ENCODE peak calls at places on chromosome 22, in seven cellular contexts. C, G, R, F, B, J and X are unnamed samples.

GRCh38 chr22:35409783-35410662 is 10.1 kb downstream of the MCM5 start:
- DNase-seq in J (no peak), G (no peak), C (no peak), B (no peak), F (no peak), R (peak), X (no peak)

GRCh38 chr22:25800766-25801165 is 58.8 kb downstream of the MYO18B start:
- DNase-seq in F (no peak), G (no peak), R (no peak), J (no peak), B (no peak), C (no peak), X (no peak)

GRCh38 chr22:24325105-24325757 is 54.6 kb downstream of the SPECC1L start:
- DNase-seq in J (no peak), F (peak), G (peak), B (peak), R (peak), C (no peak), X (peak)

GRCh38 chr22:44413211-44413610 is 84.8 kb downstream of the RTL6 start:
- DNase-seq in B (no peak), G (no peak), F (no peak), C (no peak), J (no peak), R (no peak), X (no peak)

GRCh38 chr22:42945027-42945426 is 69.9 kb downstream of the PACSIN2 start:
- DNase-seq in C (no peak), B (no peak), R (no peak), J (no peak), G (no peak), F (no peak), X (no peak)

GRCh38 chr22:19876941-19877625 is 22.4 kb upstream of the GNB1L start:
- DNase-seq in B (peak), C (no peak), R (no peak), F (no peak), J (no peak), G (no peak), X (no peak)

GRCh38 chr22:32839776-32840571 is 38.5 kb downstream of the TIMP3 start:
- DNase-seq in C (no peak), B (peak), R (no peak), F (no peak), G (no peak), J (no peak), X (no peak)

GRCh38 chr22:45096256-45096907 is 67.3 kb upstream of the NUP50 start:
- DNase-seq in F (peak), B (peak), G (peak), C (no peak), R (no peak), J (peak), X (peak)

GRCh38 chr22:27810566-27810965 is 9.0 kb upstream of the MN1 start:
- DNase-seq in G (no peak), B (no peak), J (no peak), F (peak), C (no peak), R (no peak), X (no peak)

GRCh38 chr22:28594784-28595324 is 84.8 kb downstream of the TTC28 start:
- DNase-seq in B (peak), R (no peak), C (no peak), G (peak), J (peak), F (peak), X (no peak)

GRCh38 chr22:44249376-44250147 is 63.2 kb downstream of the SHISAL1 start:
- DNase-seq in C (no peak), G (no peak), F (no peak), B (no peak), R (no peak), J (no peak), X (no peak)

GRCh38 chr22:39277135-39277607 is 32.4 kb upstream of the PDGFB start:
- DNase-seq in J (no peak), C (no peak), G (no peak), B (no peak), R (no peak), F (no peak), X (no peak)

GRCh38 chr22:17237031-17237668 is 17.9 kb upstream of the ADA2 start:
- DNase-seq in G (no peak), F (no peak), J (no peak), R (peak), B (no peak), C (no peak), X (no peak)

GRCh38 chr22:45207533-45207932 is 33.2 kb downstream of the KIAA0930 start:
- DNase-seq in B (no peak), C (no peak), G (no peak), F (no peak), R (no peak), J (no peak), X (no peak)

GRCh38 chr22:24029304-24029703 is 18.2 kb downstream of the CABIN1 start:
- DNase-seq in B (no peak), J (no peak), G (no peak), C (no peak), F (no peak), R (no peak), X (no peak)

GRCh38 chr22:28032896-28033295 is 113.8 kb upstream of the PITPNB start:
- DNase-seq in F (no peak), R (no peak), C (no peak), B (no peak), G (peak), J (no peak), X (no peak)

GRCh38 chr22:39183991-39184585 is 31.6 kb upstream of the CBX7 start:
- DNase-seq in J (peak), R (no peak), B (no peak), G (peak), F (peak), C (no peak), X (peak)

GRCh38 chr22:38180841-38181452 is 683 bp downstream of the PLA2G6 start:
- DNase-seq in B (no peak), J (no peak), G (peak), R (no peak), F (no peak), C (no peak), X (no peak)

GRCh38 chr22:45171830-45172229 is 8.1 kb downstream of the NUP50 start:
- DNase-seq in G (no peak), C (no peak), B (no peak), R (no peak), J (no peak), F (no peak), X (no peak)

GRCh38 chr22:43152355-43153071 is 1.2 kb downstream of the TSPO start:
- DNase-seq in B (peak), R (no peak), J (no peak), F (no peak), G (peak), C (no peak), X (peak)

GRCh38 chr22:44870021-44870420 is 117.6 kb downstream of the ARHGAP8 start:
- DNase-seq in B (no peak), R (no peak), J (peak), G (peak), C (no peak), F (no peak), X (no peak)

GRCh38 chr22:44025171-44026065 is 1.3 kb downstream of the PARVB start:
- DNase-seq in B (no peak), F (no peak), J (no peak), R (peak), G (peak), C (no peak), X (no peak)

GRCh38 chr22:25950101-25950500 is 208.1 kb downstream of the MYO18B start:
- DNase-seq in J (no peak), C (no peak), F (no peak), G (no peak), R (peak), B (no peak), X (no peak)

GRCh38 chr22:38467904-38468760 is at the start of gene KDELR3:
- DNase-seq in G (peak), J (peak), R (no peak), B (peak), F (no peak), C (no peak), X (peak)

GRCh38 chr22:30028731-30029130 is 51.5 kb upstream of the HORMAD2 start:
- DNase-seq in C (no peak), J (no peak), B (no peak), F (no peak), G (no peak), R (no peak), X (no peak)

GRCh38 chr22:34129691-34130486 is 209.6 kb upstream of the LARGE1 start:
- DNase-seq in F (no peak), C (no peak), B (no peak), J (no peak), G (no peak), R (no peak), X (no peak)

GRCh38 chr22:26648011-26648497 is 9.3 kb upstream of the MIAT start:
- DNase-seq in F (no peak), C (peak), B (peak), R (no peak), J (no peak), G (no peak), X (no peak)

GRCh38 chr22:48197189-48197690 is 1434.8 kb downstream of the TBC1D22A start:
- DNase-seq in C (no peak), G (no peak), R (no peak), B (no peak), J (no peak), F (no peak), X (no peak)

GRCh38 chr22:19383292-19383691 is 48.2 kb downstream of the HIRA start:
- DNase-seq in B (no peak), G (no peak), J (no peak), R (no peak), C (no peak), F (no peak), X (no peak)

GRCh38 chr22:33875316-33875715 is 45.0 kb downstream of the LARGE1 start:
- DNase-seq in J (no peak), G (no peak), C (no peak), R (no peak), B (no peak), F (no peak), X (no peak)

GRCh38 chr22:23856721-23857605 is 712 bp upstream of the SLC2A11 start:
- DNase-seq in C (no peak), R (no peak), G (no peak), B (peak), F (peak), J (no peak), X (peak)

GRCh38 chr22:43747877-43748276 is 64.2 kb downstream of the EFCAB6 start:
- DNase-seq in G (peak), B (no peak), F (no peak), J (no peak), R (no peak), C (no peak), X (no peak)

GRCh38 chr22:43275545-43275981 is 67.6 kb downstream of the SCUBE1 start:
- DNase-seq in G (peak), J (peak), R (no peak), F (peak), B (no peak), C (no peak), X (no peak)

GRCh38 chr22:34878996-34879395 is 187.0 kb upstream of the ISX start:
- DNase-seq in J (no peak), C (no peak), G (no peak), R (no peak), F (no peak), B (no peak), X (no peak)

GRCh38 chr22:27726726-27727449 is 74.7 kb downstream of the MN1 start:
- DNase-seq in F (peak), B (no peak), R (no peak), C (no peak), J (no peak), G (peak), X (no peak)

GRCh38 chr22:34105461-34106062 is 185.3 kb upstream of the LARGE1 start:
- DNase-seq in R (no peak), G (peak), C (peak), B (peak), J (no peak), F (peak), X (peak)

GRCh38 chr22:33076368-33076767 is 18.2 kb upstream of the SYN3 start:
- DNase-seq in J (no peak), R (no peak), C (no peak), B (no peak), G (no peak), F (no peak), X (no peak)

GRCh38 chr22:44145544-44145943 is 35.2 kb upstream of the PARVG start:
- DNase-seq in R (no peak), B (no peak), G (no peak), C (no peak), F (no peak), J (no peak), X (no peak)

GRCh38 chr22:39292561-39293074 is 26.8 kb downstream of the RPL3 start:
- DNase-seq in B (no peak), J (peak), G (peak), F (peak), C (peak), R (no peak), X (peak)

GRCh38 chr22:41578818-41579217 is 10.8 kb downstream of the PMM1 start:
- DNase-seq in J (no peak), R (no peak), F (no peak), C (no peak), B (no peak), G (no peak), X (no peak)

GRCh38 chr22:41578114-41578513 is 11.5 kb downstream of the PMM1 start:
- DNase-seq in R (no peak), F (no peak), G (no peak), J (no peak), C (no peak), B (no peak), X (no peak)

GRCh38 chr22:41574847-41575381 is 14.1 kb downstream of the CSDC2 start:
- DNase-seq in G (peak), F (no peak), R (no peak), J (no peak), C (no peak), B (no peak), X (no peak)

GRCh38 chr22:41575533-41575932 is 14.1 kb downstream of the PMM1 start:
- DNase-seq in G (no peak), B (no peak), J (no peak), C (no peak), R (no peak), F (no peak), X (no peak)

GRCh38 chr22:41576877-41577276 is 12.8 kb downstream of the PMM1 start:
- DNase-seq in G (peak), C (no peak), F (peak), B (peak), R (no peak), J (peak), X (peak)
- TF ChIP-seq JUND in G (no peak), C (no peak), F (no peak), B (no peak), R (no peak), J (no peak), X (no peak)

DNA sequence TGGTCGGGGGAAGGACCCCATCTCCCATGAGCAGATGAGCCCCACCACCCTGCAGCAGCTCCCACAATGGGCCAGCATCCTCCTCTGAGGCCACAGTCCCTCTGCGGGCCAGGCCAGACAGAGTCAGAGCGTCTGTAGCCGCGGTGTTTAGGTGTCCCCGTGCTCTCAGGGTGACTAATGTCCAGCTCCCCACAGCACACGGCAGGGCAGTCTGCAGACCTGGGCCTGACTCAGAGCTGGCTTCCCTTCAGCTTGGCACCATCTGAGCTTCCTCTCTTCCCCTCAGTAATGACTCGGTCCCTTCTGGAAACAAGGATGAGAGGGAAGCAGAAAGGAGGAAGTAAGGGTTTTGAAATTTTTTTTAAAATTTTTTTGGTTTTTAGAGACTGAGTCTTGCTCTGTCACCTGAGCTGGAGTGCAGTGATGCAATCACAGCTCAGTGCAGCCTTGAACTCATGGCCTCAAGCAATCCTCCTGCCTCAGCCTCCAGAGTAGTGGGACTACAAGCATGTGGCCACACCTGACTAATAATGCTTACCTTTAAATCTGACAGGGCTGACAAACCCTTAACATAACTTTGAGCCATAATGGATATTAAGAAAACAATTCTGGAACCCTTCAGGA is 28.5 kb downstream of the LRRC74B start:
- DNase-seq in B (no peak), G (no peak), C (no peak), R (no peak), J (peak), F (no peak), X (no peak)
- TF ChIP-seq JUND in B (no peak), G (peak), C (no peak), R (no peak), J (no peak), F (no peak), X (no peak)

DNA sequence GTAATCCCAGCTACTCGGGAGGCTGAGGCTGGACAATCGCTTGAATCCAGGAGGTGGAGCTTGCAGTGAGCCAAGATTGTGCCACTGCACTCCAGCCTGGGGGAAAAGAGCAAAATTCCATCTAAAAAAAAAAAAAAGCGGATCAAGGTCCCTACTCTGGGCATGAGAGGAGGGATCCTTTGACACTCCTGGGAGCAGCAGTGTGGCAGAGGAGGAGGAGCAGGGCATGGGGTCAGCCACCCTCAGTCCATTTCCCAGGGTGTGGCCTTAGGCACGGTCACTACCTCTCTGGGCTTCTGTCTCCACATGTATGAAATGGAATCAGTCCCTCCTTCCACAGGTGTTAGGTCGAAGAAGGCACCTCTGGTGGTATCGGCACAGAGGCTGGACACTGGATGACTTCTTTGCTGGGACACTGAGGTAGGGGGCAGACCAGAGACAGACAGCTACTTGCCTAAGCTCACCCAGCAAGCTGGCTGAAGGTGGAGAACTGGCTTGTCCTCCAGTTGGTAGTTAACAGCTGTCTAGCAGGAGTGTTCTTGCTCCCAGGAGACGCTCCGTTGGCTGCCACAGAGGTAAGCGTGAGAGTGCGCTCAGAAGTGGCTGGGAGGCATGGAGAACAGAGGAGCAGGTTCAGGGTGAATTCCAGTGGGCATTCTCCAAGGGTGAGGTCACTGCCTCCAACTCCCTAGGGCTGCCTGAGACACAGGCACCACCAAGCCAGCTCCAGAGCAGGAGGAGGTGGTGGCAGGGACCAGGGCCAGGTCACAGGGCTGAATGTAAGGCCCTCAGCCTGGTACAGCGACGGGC is 19.6 kb downstream of the TXN2 start:
- DNase-seq in C (peak), F (peak), B (no peak), J (no peak), G (no peak), R (no peak), X (peak)
- TF ChIP-seq JUND in C (peak), F (no peak), B (peak), J (no peak), G (no peak), R (no peak), X (peak)

GRCh38 chr22:49724893-49725489 is 102.7 kb downstream of the BRD1 start:
- DNase-seq in B (peak), G (peak), F (peak), J (peak), C (no peak), R (no peak), X (peak)
- TF ChIP-seq JUND in B (no peak), G (peak), F (no peak), J (no peak), C (no peak), R (no peak), X (no peak)

GRCh38 chr22:31488346-31488883 is 1.2 kb downstream of the EIF4ENIF1 start:
- DNase-seq in J (no peak), G (no peak), C (no peak), R (no peak), F (no peak), B (no peak), X (no peak)

GRCh38 chr22:31486951-31487350 is 2.7 kb downstream of the EIF4ENIF1 start:
- DNase-seq in C (no peak), J (no peak), G (no peak), B (no peak), R (no peak), F (no peak), X (no peak)

GRCh38 chr22:31490496-31490925 is 869 bp upstream of the EIF4ENIF1 start:
- DNase-seq in F (peak), G (peak), J (peak), R (peak), B (peak), C (no peak), X (peak)

GRCh38 chr22:31489632-31490495 is at the start of gene EIF4ENIF1:
- DNase-seq in R (no peak), G (peak), B (peak), J (peak), C (no peak), F (peak), X (peak)

DNA sequence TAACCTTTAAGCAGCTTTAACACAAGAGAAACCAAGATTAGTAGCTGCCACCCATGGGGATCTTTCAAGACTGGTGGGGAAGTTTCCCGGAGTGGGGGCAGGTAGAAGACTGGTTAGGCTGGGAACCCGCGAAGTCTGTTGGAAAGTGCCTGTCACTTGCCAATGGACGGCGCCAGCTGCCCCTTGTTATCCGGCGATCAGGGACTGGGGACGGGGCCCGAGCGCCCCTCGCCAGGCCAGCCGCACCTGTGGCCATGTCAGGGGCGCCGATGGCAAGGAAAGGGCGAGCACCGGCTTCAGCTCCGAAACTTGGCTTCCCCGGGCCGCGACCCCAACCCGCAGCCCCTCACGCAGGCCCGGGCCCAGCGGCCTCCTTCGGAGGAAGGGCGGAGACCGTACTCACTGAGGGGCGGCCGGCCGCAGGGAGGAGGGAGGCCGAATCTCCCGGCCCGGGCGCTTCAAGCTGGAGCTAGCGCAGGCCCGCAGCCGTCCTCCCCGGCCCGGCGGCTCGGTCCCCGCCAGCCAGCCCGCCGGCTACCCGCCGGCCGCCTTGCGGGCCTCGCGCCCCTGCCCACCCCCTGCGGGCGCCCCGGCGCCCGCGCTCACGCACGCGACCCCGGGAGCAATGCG is 539 bp downstream of the EIF4ENIF1 start:
- DNase-seq in G (peak), B (peak), F (no peak), C (no peak), J (no peak), R (no peak), X (no peak)
- TF ChIP-seq JUND in G (no peak), B (no peak), F (no peak), C (no peak), J (no peak), R (no peak), X (no peak)

DNA sequence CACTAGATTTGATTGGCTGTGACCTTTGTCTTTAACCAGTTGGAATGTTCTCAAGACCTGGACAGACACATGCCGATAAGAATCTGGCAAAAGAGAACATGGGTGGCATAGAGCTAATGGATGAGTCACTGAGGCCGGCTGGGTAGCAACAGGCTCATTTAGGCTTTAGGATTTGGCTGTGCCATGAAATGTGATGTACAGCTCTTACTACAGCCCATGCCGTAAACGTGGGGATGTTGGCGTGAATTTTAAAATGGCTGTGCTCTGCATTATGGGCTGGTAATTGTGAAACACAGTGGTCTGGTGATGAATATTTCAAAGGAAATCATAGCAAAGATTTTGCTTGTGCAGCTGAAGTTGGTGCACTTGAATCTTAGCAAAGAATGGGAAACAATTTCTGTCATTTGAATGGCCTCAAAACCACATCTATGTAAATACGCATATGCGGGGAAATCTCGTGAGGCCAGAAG is 332.4 kb downstream of the TBC1D22A start:
- DNase-seq in B (no peak), R (no peak), F (no peak), G (no peak), J (no peak), C (no peak), X (no peak)
- TF ChIP-seq JUND in B (peak), R (no peak), F (no peak), G (no peak), J (no peak), C (no peak), X (no peak)